ENCODE peak calls at places on chromosomes 5 and 9, in six cellular contexts. G, R, X, P, S and B are unnamed samples. For H3K4me1, the result is how much of the 10 kb centered on the place peaks cover.

GRCh38 chr5:111043712-111044506 is 27.6 kb upstream of the TSLP start:
- DNase-seq in S (no peak), X (no peak), P (no peak), R (no peak), G (no peak), B (no peak)

GRCh38 chr9:105930007-105930627 is 235.8 kb downstream of the TMEM38B start:
- DNase-seq in X (no peak), P (no peak), R (no peak), G (no peak), S (no peak), B (no peak)

GRCh38 chr5:18761801-18762200 is 1127.5 kb downstream of the TAF11L14 start:
- DNase-seq in G (no peak), X (no peak), R (no peak), S (no peak), P (no peak), B (no peak)

GRCh38 chr5:43461066-43461465 is 22.6 kb downstream of the TMEM267 start:
- DNase-seq in G (no peak), S (no peak), R (no peak), P (no peak), X (no peak), B (no peak)

GRCh38 chr5:54829102-54829501 is 156.3 kb downstream of the ESM1 start:
- DNase-seq in P (no peak), R (no peak), S (no peak), G (no peak), X (no peak), B (no peak)

GRCh38 chr9:75027187-75028107 is 646 bp downstream of the CARNMT1 start:
- DNase-seq in X (peak), R (peak), G (peak), P (peak), S (peak), B (peak)

GRCh38 chr9:92736816-92737606 is 27.6 kb downstream of the BICD2 start:
- DNase-seq in G (peak), R (no peak), P (no peak), X (peak), S (no peak), B (no peak)

GRCh38 chr5:112245616-112246015 is 173.5 kb downstream of the EPB41L4A start:
- DNase-seq in G (no peak), R (no peak), S (no peak), P (no peak), X (no peak), B (no peak)

GRCh38 chr5:133523921-133524320 is 88.4 kb downstream of the FSTL4 start:
- DNase-seq in R (no peak), S (no peak), G (no peak), X (no peak), P (no peak), B (no peak)

GRCh38 chr5:177438468-177438867 is 8.1 kb upstream of the PRR7 start:
- DNase-seq in G (no peak), S (no peak), R (no peak), X (no peak), P (no peak), B (no peak)

GRCh38 chr5:154779105-154779504 is 23.9 kb downstream of the LARP1 start:
- DNase-seq in G (no peak), X (no peak), P (no peak), R (no peak), S (peak), B (no peak)

DNA sequence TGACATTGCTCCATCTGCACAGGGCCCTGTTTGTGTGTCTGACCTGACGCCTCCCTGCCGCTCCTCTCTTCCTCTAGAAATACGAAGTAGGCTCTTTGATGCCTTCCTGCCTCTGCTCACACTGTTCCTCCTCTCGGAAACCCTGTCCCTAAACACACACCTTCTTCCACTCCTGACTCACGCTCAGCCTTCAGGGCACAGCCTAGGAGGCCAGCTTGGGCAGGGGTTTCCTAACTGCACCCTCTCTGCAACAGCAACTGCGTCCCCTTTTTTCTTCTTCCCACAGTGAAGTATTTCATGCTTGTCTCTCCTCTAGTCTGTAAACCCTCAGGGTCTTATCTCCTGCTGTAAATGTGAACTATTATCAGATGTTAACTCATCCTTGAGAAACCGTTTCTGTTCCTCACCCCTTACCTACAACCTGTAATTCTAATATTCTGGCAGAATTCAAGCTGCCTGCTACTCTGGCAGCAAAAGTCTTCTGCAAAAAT is 100.1 kb downstream of the DAPK1 start:
- DNase-seq in R (no peak), G (no peak), X (no peak), S (no peak), P (no peak), B (no peak)
- H3K4me1 ChIP-seq in R (under half), G (under half), X (half or more), S (half or more), P (half or more), B (under half)

GRCh38 chr9:14213504-14213903 is 100.4 kb downstream of the NFIB start:
- DNase-seq in P (no peak), R (no peak), G (no peak), S (peak), X (no peak), B (no peak)
- H3K4me1 ChIP-seq in P (half or more), R (under half), G (under half), S (under half), X (under half), B (under half)

DNA sequence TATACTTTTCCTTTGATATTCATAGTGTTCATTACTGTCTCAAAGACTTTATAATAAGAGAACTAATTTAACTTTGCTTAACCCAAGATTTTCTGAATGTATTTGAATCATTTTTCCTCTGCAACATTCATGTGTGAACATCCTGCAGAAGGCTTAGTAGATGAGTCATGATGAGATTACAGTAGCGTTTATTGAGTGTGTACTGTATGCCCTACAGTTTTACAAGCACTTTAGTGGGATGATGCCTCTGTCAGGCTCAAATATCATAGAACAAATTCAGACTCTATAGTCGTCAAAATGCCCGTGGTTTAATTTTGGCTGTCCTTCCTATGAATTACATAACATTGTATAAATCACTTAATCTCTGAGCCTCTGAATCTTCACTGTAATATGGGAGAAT is 41.2 kb downstream of the FYB1 start:
- DNase-seq in R (no peak), G (no peak), S (no peak), X (no peak), P (no peak), B (no peak)
- H3K4me1 ChIP-seq in R (under half), G (under half), S (under half), X (under half), P (under half), B (under half)

GRCh38 chr5:181217805-181218065 is 5.3 kb upstream of the TRIM41 start:
- DNase-seq in P (no peak), X (peak), G (no peak), S (peak), R (no peak), B (no peak)

GRCh38 chr5:181220178-181220515 is 2.9 kb upstream of the TRIM41 start:
- DNase-seq in R (no peak), S (no peak), G (no peak), X (no peak), P (no peak), B (no peak)

GRCh38 chr5:181221105-181221791 is 1.8 kb upstream of the TRIM41 start:
- DNase-seq in R (no peak), P (no peak), S (peak), G (no peak), X (peak), B (no peak)

GRCh38 chr5:181218795-181219124 is 4.3 kb upstream of the TRIM41 start:
- DNase-seq in X (no peak), S (no peak), R (no peak), G (no peak), P (no peak), B (no peak)

DNA sequence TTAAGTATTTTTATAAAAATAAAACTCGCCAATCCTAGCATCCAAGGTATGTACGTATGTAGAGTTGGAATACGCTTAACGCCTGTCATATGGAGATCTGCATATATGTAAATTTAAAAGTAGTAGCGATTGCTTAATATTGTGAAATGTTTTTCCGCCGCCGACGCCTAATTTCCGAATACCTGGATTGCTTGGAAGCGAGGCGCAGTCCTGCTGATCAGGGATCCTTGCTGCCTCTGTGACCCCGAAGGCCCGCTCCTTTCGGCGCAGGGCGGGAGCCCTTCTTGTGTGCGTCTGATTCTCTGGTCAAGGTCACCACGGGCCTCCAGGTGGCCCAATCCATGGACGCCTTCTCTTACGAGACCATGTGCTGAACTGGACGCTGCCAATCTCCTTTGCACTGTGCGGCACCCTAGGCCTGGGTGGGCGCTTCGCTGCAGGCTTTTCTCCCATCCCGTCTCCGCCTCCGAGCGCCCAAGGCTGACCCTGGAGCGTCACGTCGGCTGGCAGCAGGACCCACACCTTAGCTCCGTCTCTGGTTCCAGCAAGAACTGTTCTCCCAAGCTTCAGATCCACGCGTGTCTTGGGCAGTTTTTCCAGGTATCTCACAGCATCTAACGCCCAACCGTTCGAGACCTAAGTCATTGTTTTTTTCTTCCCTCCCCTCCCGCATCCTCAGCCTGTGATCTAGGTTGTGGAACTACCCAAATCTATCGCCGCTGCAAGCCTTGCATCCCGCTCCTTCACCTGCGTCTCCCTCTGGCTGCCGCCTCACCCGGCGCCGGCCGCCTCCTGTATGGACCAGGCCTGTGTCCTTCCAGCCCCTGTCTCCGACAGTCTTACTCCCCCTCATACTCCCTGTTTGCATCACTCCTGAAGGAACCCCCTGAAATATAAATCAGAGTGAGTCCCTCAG is 3.6 kb upstream of the TRIM41 start:
- DNase-seq in S (no peak), P (no peak), G (no peak), R (no peak), X (no peak), B (no peak)
- H3K4me1 ChIP-seq in S (under half), P (half or more), G (under half), R (under half), X (under half), B (under half)

DNA sequence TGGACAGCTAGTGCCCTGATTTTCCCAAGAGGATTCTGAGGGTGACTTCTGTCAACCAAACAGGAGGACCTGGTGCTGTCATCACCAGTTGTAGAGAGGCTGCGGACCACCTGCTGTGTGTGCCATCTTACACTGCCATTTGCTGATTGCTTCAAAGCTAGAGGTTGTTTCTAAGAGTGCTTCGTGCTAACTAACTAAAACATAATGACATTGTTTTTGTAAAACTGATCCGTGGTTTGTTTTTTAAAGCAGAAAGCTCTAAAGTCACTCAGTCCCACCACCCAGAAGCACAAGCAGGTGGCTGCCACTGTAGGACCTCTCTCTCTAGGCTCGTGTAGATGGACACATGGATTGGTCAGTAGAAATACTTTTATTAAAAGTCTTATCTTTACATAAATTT is 12.2 kb downstream of the TENT4A start:
- DNase-seq in X (no peak), P (no peak), S (no peak), G (no peak), R (no peak), B (no peak)
- H3K4me1 ChIP-seq in X (under half), P (half or more), S (under half), G (half or more), R (under half), B (under half)

GRCh38 chr5:159903134-159903533 is 13.1 kb upstream of the ADRA1B start:
- DNase-seq in S (no peak), R (no peak), X (no peak), G (no peak), P (no peak), B (no peak)
- H3K4me1 ChIP-seq in S (under half), R (under half), X (under half), G (under half), P (under half), B (under half)

DNA sequence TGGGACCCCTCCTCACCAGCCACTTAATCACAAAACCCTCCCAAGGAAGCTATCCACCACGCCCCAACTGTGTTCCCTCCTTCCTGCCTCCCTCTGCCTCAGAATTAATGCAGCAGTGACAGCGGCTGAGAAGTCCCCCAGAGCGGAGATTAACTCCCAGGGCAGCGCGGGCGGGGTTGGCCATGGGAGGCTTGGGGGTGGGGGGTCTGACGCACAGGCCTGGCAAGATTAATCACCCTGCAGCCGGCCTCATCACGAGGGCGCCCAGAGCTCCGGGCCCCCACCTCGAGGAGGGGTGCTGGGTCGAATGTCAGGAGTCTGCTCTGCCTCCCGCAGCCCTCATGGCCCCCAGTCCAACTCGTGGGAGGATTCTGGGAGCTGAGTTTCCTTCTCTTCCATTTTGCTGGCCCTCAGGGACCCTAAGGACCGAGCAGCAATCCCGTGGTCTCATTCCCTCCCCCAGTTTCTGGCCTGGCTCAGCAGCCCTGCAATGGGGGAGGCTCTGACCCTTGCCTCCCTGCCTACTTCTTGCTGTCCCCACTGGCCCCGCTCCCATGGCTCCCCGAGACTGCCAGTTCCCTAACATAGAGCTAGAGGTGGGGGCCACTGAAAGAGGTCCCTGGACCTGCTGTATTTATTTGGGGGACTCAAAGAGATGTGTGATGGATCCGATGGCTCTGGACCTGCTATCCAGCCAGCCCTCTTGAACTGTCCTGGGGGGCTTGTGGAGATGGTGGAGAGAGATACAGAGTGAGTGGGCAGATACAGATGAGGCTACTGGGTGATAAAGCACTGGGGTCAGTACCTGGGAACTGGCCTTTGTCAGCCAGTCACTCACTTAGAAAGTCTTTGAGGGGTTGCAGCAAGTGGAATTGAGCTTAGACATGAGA is 42.5 kb downstream of the CXXC5 start:
- DNase-seq in R (no peak), P (no peak), S (no peak), G (no peak), X (no peak), B (peak)
- H3K4me1 ChIP-seq in R (under half), P (half or more), S (under half), G (under half), X (under half), B (under half)

GRCh38 chr5:50704730-50705129 is 38.3 kb downstream of the PARP8 start:
- DNase-seq in X (no peak), R (no peak), G (no peak), P (no peak), S (no peak), B (no peak)
- H3K4me1 ChIP-seq in X (under half), R (under half), G (under half), P (under half), S (under half), B (under half)

DNA sequence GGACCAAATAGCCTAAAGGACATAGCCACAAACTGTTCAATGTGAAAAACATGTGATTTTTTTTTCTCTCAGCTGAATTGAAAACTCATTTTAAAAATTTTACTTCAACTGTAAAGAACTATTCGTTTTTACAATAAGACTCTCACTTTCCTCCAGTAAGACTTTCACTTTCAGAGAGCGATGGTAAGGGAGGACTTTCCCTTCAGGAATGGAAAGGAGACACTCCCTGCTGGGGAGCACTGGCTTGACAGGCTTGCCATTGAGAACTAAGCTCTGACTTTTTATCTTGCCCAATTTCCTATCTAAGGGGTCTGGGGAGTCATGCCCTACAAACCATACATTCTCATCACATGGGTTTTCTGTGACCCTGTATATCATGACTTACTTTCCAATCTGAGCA is 186.7 kb downstream of the CFAP90 start:
- DNase-seq in X (no peak), R (no peak), G (no peak), P (no peak), S (no peak), B (no peak)
- H3K4me1 ChIP-seq in X (under half), R (under half), G (under half), P (under half), S (under half), B (under half)